ENCODE peak calls at places on chromosomes 7 and 10, in six cellular contexts. L is skeletal muscle cell, I is GM03348, J is psoas muscle, P is neural progenitor cell, Z is NCI-H2171. S is an unnamed sample.

GRCh38 chr10:84336406-84336805 is 8.0 kb downstream of the CCSER2 start:
- DNase-seq in Z (no peak), P (no peak), L (no peak), I (no peak), J (no peak), S (no peak)

GRCh38 chr10:51894752-51895151 is 195.4 kb upstream of the CSTF2T start:
- DNase-seq in P (no peak), L (no peak), Z (no peak), J (no peak), I (peak; percentile 13), S (no peak)

GRCh38 chr7:2981103-2981480 is 62.6 kb downstream of the CARD11 start:
- DNase-seq in I (no peak), P (no peak), J (no peak), Z (no peak), L (no peak), S (no peak)

GRCh38 chr10:54066646-54067045 is 734.4 kb downstream of the PCDH15 start:
- DNase-seq in L (no peak), I (no peak), P (no peak), Z (no peak), J (no peak), S (no peak)

GRCh38 chr7:127581716-127582115 is 3.7 kb downstream of the GCC1 start:
- DNase-seq in L (no peak), I (no peak), J (no peak), P (no peak), Z (no peak), S (no peak)

GRCh38 chr10:103758294-103758681 is 97.1 kb downstream of the SH3PXD2A start:
- DNase-seq in J (no peak), P (no peak), Z (no peak), L (no peak), I (no peak), S (no peak)

GRCh38 chr7:130896898-130897514 is 163.0 kb upstream of the KLF14 start:
- DNase-seq in J (peak; percentile 81), L (no peak), Z (peak; percentile 18), P (peak; percentile 85), I (peak; percentile 65), S (peak; percentile 29)

GRCh38 chr10:6973904-6974303 is 393.8 kb upstream of the PRKCQ start:
- DNase-seq in P (no peak), L (no peak), J (no peak), Z (no peak), I (no peak), S (no peak)

GRCh38 chr7:52475192-52475591 is 560.2 kb upstream of the POM121L12 start:
- DNase-seq in P (no peak), L (no peak), Z (no peak), I (no peak), J (no peak), S (no peak)

GRCh38 chr7:1033546-1034145 is 10.7 kb upstream of the GPR146 start:
- DNase-seq in I (no peak), L (no peak), Z (no peak), J (no peak), P (no peak), S (no peak)

GRCh38 chr7:17406756-17407155 is 108.3 kb downstream of the AHR start:
- DNase-seq in Z (no peak), I (no peak), J (no peak), L (no peak), P (no peak), S (no peak)

GRCh38 chr7:36219429-36219828 is 66.4 kb downstream of the EEPD1 start:
- DNase-seq in P (no peak), I (no peak), Z (no peak), L (no peak), J (no peak), S (no peak)

GRCh38 chr10:58064714-58065528 is 202.8 kb downstream of the IPMK start:
- DNase-seq in J (no peak), P (peak; percentile 65), L (peak; percentile 7), Z (peak; percentile 0), I (peak; percentile 63), S (no peak)

GRCh38 chr10:132572545-132572937 is 35.0 kb downstream of the INPP5A start:
- DNase-seq in P (peak; percentile 37), I (peak; percentile 43), L (no peak), Z (no peak), J (no peak), S (no peak)

GRCh38 chr7:103735377-103735776 is 254.1 kb downstream of the RELN start:
- DNase-seq in P (no peak), L (peak; percentile 21), I (no peak), J (no peak), Z (no peak), S (no peak)

GRCh38 chr10:14129770-14130169 is 201.0 kb downstream of the FRMD4A start:
- DNase-seq in P (no peak), Z (peak; percentile 16), J (no peak), I (no peak), L (no peak), S (no peak)

GRCh38 chr10:125158528-125159485 is 1.6 kb downstream of the CTBP2 start:
- DNase-seq in Z (no peak), J (peak; percentile 65), I (peak; percentile 78), L (no peak), P (peak; percentile 55), S (no peak)

GRCh38 chr7:45573636-45574470 is at the start of gene ADCY1:
- DNase-seq in J (no peak), P (peak; percentile 83), L (no peak), Z (peak; percentile 37), I (peak; percentile 66), S (no peak)

GRCh38 chr7:101819183-101819582 is 1.8 kb downstream of the CUX1 start:
- DNase-seq in I (no peak), L (no peak), Z (no peak), J (no peak), P (no peak), S (no peak)

GRCh38 chr7:140640727-140641531 is at the start of gene DENND2A:
- DNase-seq in Z (peak; percentile 69), J (peak; percentile 80), L (no peak), P (peak; percentile 97), I (peak; percentile 61), S (peak; percentile 43)

GRCh38 chr7:13179775-13180448 is 492.5 kb downstream of the ARL4A start:
- DNase-seq in Z (peak; percentile 26), L (no peak), J (no peak), P (no peak), I (peak; percentile 12), S (no peak)

GRCh38 chr7:159014297-159015062 is 130.2 kb downstream of the VIPR2 start:
- DNase-seq in J (no peak), P (no peak), L (no peak), Z (no peak), I (no peak), S (no peak)

GRCh38 chr10:69573056-69573806 is at the start of gene NEUROG3:
- DNase-seq in J (peak; percentile 34), L (no peak), Z (no peak), I (no peak), P (peak; percentile 65), S (no peak)

GRCh38 chr10:34254596-34254995 is 560.5 kb downstream of the PARD3 start:
- DNase-seq in P (no peak), Z (no peak), I (peak; percentile 34), J (no peak), L (peak; percentile 46), S (no peak)

GRCh38 chr7:20786779-20787651 is at the start of gene SP8:
- DNase-seq in L (no peak), P (peak; percentile 95), I (peak; percentile 47), J (peak; percentile 16), Z (peak; percentile 21), S (no peak)

GRCh38 chr10:100982916-100983830 is 4.1 kb downstream of the MRPL43 start:
- DNase-seq in Z (no peak), J (no peak), L (no peak), P (no peak), I (no peak), S (no peak)

GRCh38 chr10:59393349-59393748 is 31.0 kb upstream of the FAM13C start:
- DNase-seq in I (no peak), Z (no peak), P (no peak), L (no peak), J (no peak), S (no peak)

GRCh38 chr7:116582806-116583444 is 58.1 kb downstream of the CAV1 start:
- DNase-seq in I (peak; percentile 67), Z (no peak), L (peak; percentile 72), J (peak; percentile 28), P (no peak), S (no peak)

GRCh38 chr7:12640299-12641096 is 46.9 kb upstream of the ARL4A start:
- DNase-seq in J (no peak), L (no peak), P (no peak), Z (no peak), I (no peak), S (no peak)

GRCh38 chr7:7751243-7752092 is 33.1 kb upstream of the RPA3 start:
- DNase-seq in P (no peak), Z (no peak), L (no peak), J (no peak), I (no peak), S (no peak)

GRCh38 chr10:47370015-47370767 is 13.9 kb downstream of the ZNF488 start:
- DNase-seq in P (no peak), Z (no peak), L (no peak), I (no peak), J (no peak), S (no peak)

GRCh38 chr10:119217401-119217800 is 10.0 kb downstream of the GRK5 start:
- DNase-seq in J (no peak), L (no peak), I (no peak), Z (no peak), P (no peak), S (no peak)

GRCh38 chr7:133486-133885 is 58.9 kb upstream of the FAM20C start:
- DNase-seq in L (no peak), J (no peak), P (no peak), Z (no peak), I (no peak), S (no peak)

GRCh38 chr7:7228967-7229366 is 46.6 kb downstream of the C1GALT1 start:
- DNase-seq in L (no peak), P (no peak), J (no peak), Z (no peak), I (no peak), S (no peak)